ENCODE peak calls at places on chromosome 3, in eight cellular contexts. E, M, C, F, O, V, U and N are unnamed samples.

GRCh38 chr3:171407746-171408145 is 52.5 kb downstream of the TNIK start:
- DNase-seq in U (peak), M (peak), V (peak), O (peak), F (no peak), E (no peak), C (peak), N (peak)

GRCh38 chr3:69013256-69014021 is at the start of gene EOGT:
- DNase-seq in E (peak), O (peak), M (peak), V (peak), C (peak), F (peak), U (no peak), N (peak)

GRCh38 chr3:58434990-58435389 is 1.4 kb upstream of the PDHB start:
- DNase-seq in U (peak), C (peak), O (peak), M (peak), F (no peak), V (peak), E (no peak), N (peak)

GRCh38 chr3:170610321-170610884 is 24.5 kb upstream of the SLC7A14 start:
- DNase-seq in C (no peak), E (no peak), M (no peak), U (no peak), F (no peak), V (no peak), O (no peak), N (no peak)

GRCh38 chr3:60594025-60594424 is 657.2 kb downstream of the FHIT start:
- DNase-seq in F (peak), M (peak), O (peak), E (peak), U (no peak), V (peak), C (peak), N (no peak)

GRCh38 chr3:162936706-162937105 is 1440.1 kb downstream of the OTOL1 start:
- DNase-seq in U (no peak), F (no peak), V (no peak), C (no peak), O (no peak), M (no peak), E (no peak), N (no peak)

GRCh38 chr3:35929158-35929557 is 289.8 kb downstream of the ARPP21 start:
- DNase-seq in C (peak), F (no peak), E (no peak), O (peak), V (no peak), U (no peak), M (peak), N (peak)

GRCh38 chr3:39499651-39500273 is 32.3 kb downstream of the MOBP start:
- DNase-seq in M (no peak), E (no peak), V (no peak), F (no peak), O (no peak), C (no peak), U (no peak), N (no peak)

GRCh38 chr3:56822501-56822900 is 20.8 kb upstream of the ARHGEF3 start:
- DNase-seq in M (no peak), F (no peak), E (no peak), O (no peak), U (no peak), C (no peak), V (no peak), N (no peak)

GRCh38 chr3:64306745-64307144 is 81.5 kb upstream of the PRICKLE2 start:
- DNase-seq in M (peak), O (no peak), U (no peak), F (no peak), C (no peak), V (no peak), E (no peak), N (peak)

DNA sequence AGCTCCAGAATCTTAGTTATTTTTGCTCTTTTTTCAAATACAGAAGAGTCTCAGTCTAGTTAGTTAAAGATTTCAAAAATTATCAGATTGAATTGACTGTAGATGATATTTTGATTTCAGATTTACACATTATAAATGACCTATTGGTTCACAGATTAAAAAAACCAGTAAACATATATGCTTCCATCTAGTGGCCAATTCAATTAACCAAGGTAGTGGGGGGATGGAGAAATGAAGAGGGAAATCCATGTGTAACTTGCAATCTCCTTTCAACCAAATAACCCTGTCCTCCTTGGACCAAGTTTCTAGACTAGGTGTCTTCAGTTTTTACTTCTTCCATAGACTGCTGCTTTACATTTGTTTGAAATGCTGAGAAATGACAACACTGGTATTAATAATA is 789.8 kb downstream of the ROBO1 start:
- DNase-seq in E (no peak), U (no peak), V (no peak), O (peak), C (no peak), F (no peak), M (peak), N (no peak)
- TF ChIP-seq CTCF in E (peak), U (peak), V (peak), O (peak), C (peak), F (no peak), M (peak), N (peak)

GRCh38 chr3:195903950-195904290 is 4.4 kb downstream of the TNK2 start:
- DNase-seq in V (no peak), C (no peak), F (no peak), M (no peak), U (no peak), E (no peak), O (no peak), N (no peak)

GRCh38 chr3:195899701-195900425 is 8.5 kb downstream of the TNK2 start:
- DNase-seq in O (no peak), U (no peak), V (no peak), E (no peak), M (no peak), C (no peak), F (no peak), N (no peak)

GRCh38 chr3:195897081-195897852 is 11.1 kb downstream of the TNK2 start:
- DNase-seq in U (no peak), M (peak), F (no peak), O (peak), V (no peak), C (peak), E (peak), N (peak)

GRCh38 chr3:195897853-195898415 is 10.4 kb downstream of the TNK2 start:
- DNase-seq in U (no peak), C (no peak), M (no peak), O (no peak), V (no peak), E (no peak), F (no peak), N (no peak)

DNA sequence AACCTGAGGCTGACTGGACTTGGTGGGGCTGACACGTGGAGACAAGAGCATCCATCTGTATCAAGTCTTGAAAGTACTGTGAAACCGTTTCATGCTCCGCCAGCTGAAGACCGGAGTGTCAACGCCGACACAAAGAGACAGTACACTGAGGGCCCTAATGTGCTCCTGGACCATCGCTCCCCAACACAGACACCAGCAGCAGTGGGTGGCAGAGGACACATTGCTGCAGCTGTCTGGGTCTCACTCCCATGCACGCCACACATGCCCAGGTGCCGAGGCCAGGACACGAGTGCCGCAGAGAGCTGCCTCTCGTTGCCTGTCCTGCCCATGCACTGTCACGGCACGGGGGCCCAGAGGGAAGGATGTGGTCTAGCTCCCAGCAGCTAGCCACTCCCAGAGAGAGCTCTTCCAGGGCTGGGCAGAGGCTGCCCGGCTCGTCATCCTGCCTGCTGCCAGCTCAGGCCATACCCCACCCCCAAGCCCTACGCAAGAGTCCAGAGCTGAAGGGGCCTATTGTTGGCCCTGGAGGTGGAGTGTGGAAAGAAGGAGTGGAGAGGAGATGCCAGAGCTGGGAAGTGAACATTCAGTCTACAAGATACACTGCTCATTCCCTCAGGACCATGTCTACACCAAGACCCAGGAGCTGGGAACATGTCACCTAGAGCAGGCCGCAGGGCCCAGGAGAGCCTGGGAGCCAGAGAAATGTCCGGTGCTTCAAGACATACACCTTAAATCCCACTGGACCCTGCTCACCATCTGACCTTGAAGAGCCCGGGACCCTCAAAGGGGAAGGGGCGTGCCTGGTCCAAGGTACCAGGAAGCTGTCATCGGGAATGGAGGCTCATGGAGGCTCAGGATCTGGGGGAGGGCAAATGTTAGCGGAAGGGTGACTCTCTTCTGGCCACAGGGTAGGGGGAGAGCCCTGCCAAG is 7.7 kb downstream of the TNK2 start:
- DNase-seq in O (peak), C (peak), U (no peak), E (peak), F (no peak), V (no peak), M (no peak), N (peak)
- H3K4me3 ChIP-seq in O (no peak), C (no peak), U (no peak), E (no peak), F (no peak), V (no peak), M (no peak), N (no peak)

DNA sequence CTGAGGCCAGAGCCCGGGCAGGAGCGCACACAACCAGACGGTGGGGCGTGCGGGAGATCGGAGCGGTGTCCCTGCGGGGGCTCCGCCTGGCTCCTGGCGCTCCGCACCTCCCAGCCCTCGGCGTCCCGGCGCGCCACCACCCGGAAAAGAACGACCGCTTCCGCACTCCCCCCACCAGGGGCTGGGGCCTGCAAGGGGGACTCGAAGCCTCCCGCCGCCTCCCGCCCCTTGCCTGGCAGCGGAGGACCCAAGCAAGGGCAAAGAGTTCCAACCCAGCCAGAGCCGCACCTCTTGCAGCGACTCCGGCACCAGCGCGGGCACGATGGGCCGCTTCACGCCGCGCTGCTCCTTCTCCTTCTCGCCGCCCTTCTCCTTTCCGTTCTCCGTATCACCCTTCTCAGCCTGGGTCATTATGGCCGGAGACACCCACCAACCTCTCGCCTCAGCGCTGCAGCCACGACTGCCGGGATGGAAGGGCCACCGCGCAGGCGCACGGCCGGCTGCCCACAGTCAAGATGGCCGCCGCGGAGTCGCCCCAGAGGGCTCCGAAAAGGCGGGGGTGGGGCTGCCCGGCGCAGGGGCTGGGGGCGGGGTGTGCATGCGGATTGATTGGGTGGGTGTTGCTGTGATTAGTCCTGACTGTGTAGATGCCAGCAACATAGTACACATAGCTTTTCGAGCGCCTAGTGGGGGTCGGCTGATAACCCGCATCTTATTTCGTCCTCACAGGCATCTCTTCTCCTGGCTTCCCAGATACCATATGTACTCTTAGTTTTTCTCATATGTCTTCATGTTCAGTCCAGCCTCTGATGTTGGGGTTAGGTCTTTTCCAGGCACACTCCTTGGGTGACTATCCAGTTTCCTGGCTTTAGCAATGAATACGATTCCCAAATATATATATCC is at the start of gene ACTR8:
- DNase-seq in C (peak), O (peak), U (no peak), M (peak), V (peak), F (peak), E (peak), N (peak)
- TF ChIP-seq CTCF in C (peak), O (no peak), U (peak), M (no peak), V (no peak), F (no peak), E (peak), N (peak)

GRCh38 chr3:13013994-13014754 is 59.1 kb downstream of the IQSEC1 start:
- DNase-seq in O (no peak), E (no peak), V (no peak), M (no peak), C (no peak), F (no peak), U (no peak), N (no peak)
- H3K4me3 ChIP-seq in O (no peak), E (peak), V (no peak), M (no peak), C (no peak), F (no peak), U (no peak), N (no peak)